ENCODE peak calls at places on chromosome 18, in ten cellular contexts. J is IMR-90, I is A549, A is dorsolateral prefrontal cortex, T is esophagus squamous epithelium, C is H9, G is prostate gland, H is brain microvascular endothelial cell, W is HL-60, V is GM23248. E is an unnamed sample.

GRCh38 chr18:42706618-42707017 is 408.9 kb downstream of the RIT2 start:
- DNase-seq in C (peak; percentile 26), G (peak; percentile 90), W (no peak), I (peak; percentile 1), T (no peak), V (no peak), H (peak; percentile 0), A (no peak), J (no peak), E (no peak)

GRCh38 chr18:50250935-50251334 is 15.4 kb downstream of the CFAP53 start:
- DNase-seq in C (no peak), T (no peak), J (no peak), H (no peak), V (no peak), G (no peak), W (no peak), A (no peak), I (no peak), E (no peak)

GRCh38 chr18:70384181-70384790 is 95.4 kb downstream of the SOCS6 start:
- DNase-seq in T (no peak), G (no peak), J (peak; percentile 87), I (peak; percentile 91), H (peak; percentile 83), V (peak; percentile 90), C (no peak), A (no peak), W (no peak), E (no peak)

GRCh38 chr18:62366992-62367391 is 41.9 kb downstream of the TNFRSF11A start:
- DNase-seq in A (no peak), T (no peak), W (no peak), I (no peak), C (no peak), H (no peak), G (no peak), J (no peak), V (no peak), E (no peak)

GRCh38 chr18:38526922-38527321 is 961.3 kb upstream of the CELF4 start:
- DNase-seq in I (no peak), T (no peak), G (no peak), C (no peak), A (no peak), V (no peak), W (no peak), H (no peak), J (no peak), E (no peak)

GRCh38 chr18:58691256-58691655 is 20.0 kb downstream of the MALT1 start:
- DNase-seq in A (no peak), V (no peak), J (no peak), G (no peak), H (no peak), C (no peak), W (no peak), T (no peak), I (no peak), E (no peak)

GRCh38 chr18:44818668-44819403 is 138.1 kb downstream of the SETBP1 start:
- DNase-seq in J (no peak), C (no peak), I (no peak), V (no peak), H (no peak), A (no peak), W (no peak), T (no peak), G (no peak), E (no peak)

GRCh38 chr18:12098389-12098788 is 4.7 kb downstream of the ANKRD62 start:
- DNase-seq in A (no peak), W (no peak), C (no peak), J (no peak), T (no peak), H (no peak), I (no peak), G (no peak), V (no peak), E (no peak)

GRCh38 chr18:30971338-30971956 is 71.1 kb downstream of the DSC3 start:
- DNase-seq in T (no peak), C (no peak), J (peak; percentile 11), I (peak; percentile 16), G (no peak), W (no peak), A (no peak), V (peak; percentile 51), H (no peak), E (no peak)

GRCh38 chr18:72762505-72763122 is 105.2 kb downstream of the NETO1 start:
- DNase-seq in T (no peak), V (peak; percentile 65), I (peak; percentile 49), J (peak; percentile 69), C (no peak), W (peak; percentile 49), G (peak; percentile 21), A (no peak), H (peak; percentile 13), E (no peak)

GRCh38 chr18:38076346-38077053 is 510.9 kb upstream of the CELF4 start:
- DNase-seq in I (no peak), V (no peak), C (no peak), H (no peak), G (no peak), A (no peak), T (no peak), W (no peak), J (no peak), E (no peak)

GRCh38 chr18:5297582-5297981 is 2.1 kb upstream of the ZBTB14 start:
- DNase-seq in T (no peak), V (no peak), I (no peak), C (no peak), A (peak; percentile 76), G (no peak), H (no peak), W (no peak), J (no peak), E (no peak)

GRCh38 chr18:51191139-51191717 is 6.3 kb downstream of the MEX3C start:
- DNase-seq in G (no peak), J (no peak), C (no peak), W (no peak), I (no peak), H (no peak), V (peak; percentile 7), T (no peak), A (no peak), E (no peak)

GRCh38 chr18:33821503-33821902 is 243.5 kb downstream of the ASXL3 start:
- DNase-seq in G (no peak), C (no peak), J (peak; percentile 66), A (no peak), I (no peak), W (no peak), V (peak; percentile 28), H (peak; percentile 3), T (no peak), E (no peak)

DNA sequence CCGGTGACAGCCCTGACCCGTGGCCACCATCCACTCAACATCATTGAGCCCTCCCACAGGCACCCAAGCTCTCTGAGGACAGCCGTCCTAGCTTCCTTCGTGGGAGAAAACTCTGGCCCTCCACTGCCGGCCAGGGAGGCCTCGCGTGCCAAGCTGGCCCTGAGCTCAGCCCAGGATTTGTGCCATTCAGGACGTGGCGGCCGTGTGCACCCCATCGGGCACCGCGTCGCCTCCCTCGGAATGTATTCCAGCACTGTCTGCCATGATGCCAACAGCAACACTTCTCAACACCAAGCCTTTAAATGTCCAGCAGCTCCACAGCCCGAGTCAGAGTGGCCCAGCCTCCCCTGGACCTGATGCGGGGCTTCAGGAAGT is 35.7 kb downstream of the ZNF516 start:
- DNase-seq in G (no peak), A (no peak), J (no peak), H (no peak), V (no peak), W (no peak), C (no peak), T (no peak), I (no peak), E (no peak)
- H3K27ac ChIP-seq in G (peak overlapping the region; percentile 61), A (no peak overlapping the region), J (peak overlapping the region; percentile 83), H (peak overlapping the region; percentile 88), V (peak overlapping the region; percentile 93), W (no peak overlapping the region), C (no peak overlapping the region), T (peak overlapping the region; percentile 75), I (peak overlapping the region; percentile 91), E (peak overlapping the region; percentile 54)

GRCh38 chr18:8142932-8143331 is 466.3 kb upstream of the RAB12 start:
- DNase-seq in V (no peak), W (no peak), A (no peak), I (no peak), H (no peak), J (no peak), T (no peak), C (no peak), G (no peak), E (no peak)
- H3K27ac ChIP-seq in V (peak overlapping the region; percentile 80), W (no peak overlapping the region), A (no peak overlapping the region), I (no peak overlapping the region), H (peak overlapping the region; percentile 72), J (no peak overlapping the region), T (no peak overlapping the region), C (no peak overlapping the region), G (no peak overlapping the region), E (no peak overlapping the region)

DNA sequence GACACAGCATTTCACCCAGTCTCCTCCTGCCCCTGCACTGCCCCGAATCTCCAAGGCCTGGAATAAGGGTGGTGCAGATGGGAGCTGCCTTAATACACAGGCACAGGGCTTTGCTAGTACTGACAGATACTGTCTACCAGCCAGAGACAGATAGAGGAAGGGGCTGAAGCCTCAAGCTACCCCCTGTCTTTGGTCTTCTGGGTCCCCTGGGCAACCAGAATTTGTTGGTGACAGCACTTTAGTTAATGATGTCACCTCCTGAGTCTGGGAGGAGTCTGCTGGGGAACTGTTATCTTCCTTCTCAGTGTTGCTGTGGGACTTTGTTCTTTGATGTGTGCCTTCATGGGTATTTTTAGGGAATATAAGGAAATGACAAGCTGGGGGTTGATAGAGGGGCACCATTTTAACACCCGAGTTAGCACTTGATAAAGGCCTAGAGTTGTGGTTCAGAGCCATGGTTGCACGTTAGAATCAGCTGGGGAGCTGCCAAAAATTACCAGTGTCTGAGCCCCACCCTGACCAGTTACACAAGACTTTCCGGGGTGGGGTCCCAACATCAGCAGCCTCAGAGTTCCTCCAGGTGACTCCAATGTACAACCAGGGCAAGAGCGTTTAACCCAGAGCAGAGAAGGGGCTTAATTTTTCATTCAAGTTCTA is 136.8 kb downstream of the SMAD7 start:
- DNase-seq in W (peak; percentile 27), J (no peak), C (peak; percentile 9), V (no peak), A (no peak), G (no peak), H (no peak), I (no peak), T (no peak), E (no peak)
- H3K27ac ChIP-seq in W (no peak overlapping the region), J (no peak overlapping the region), C (no peak overlapping the region), V (no peak overlapping the region), A (no peak overlapping the region), G (no peak overlapping the region), H (no peak overlapping the region), I (no peak overlapping the region), T (peak overlapping the region; percentile 33), E (no peak overlapping the region)

GRCh38 chr18:10715791-10716190 is 190.0 kb downstream of the NAPG start:
- DNase-seq in H (peak; percentile 20), I (peak; percentile 13), A (no peak), G (no peak), C (no peak), T (no peak), W (no peak), V (peak; percentile 95), J (peak; percentile 73), E (no peak)
- H3K27ac ChIP-seq in H (no peak overlapping the region), I (no peak overlapping the region), A (no peak overlapping the region), G (no peak overlapping the region), C (no peak overlapping the region), T (peak overlapping the region; percentile 62), W (no peak overlapping the region), V (peak overlapping the region; percentile 34), J (peak overlapping the region; percentile 23), E (no peak overlapping the region)